ENCODE peak calls at places on chromosomes 12 and 14, in four cellular contexts. One of them, this sample, is unnamed.

GRCh38 chr14:22386924-22387775 is 201.9 kb downstream of the DAD1 start:
- DNase-seq in SK-N-SH: peak; percentile 73
- DNase-seq in GM12878: peak; percentile 77
- DNase-seq in HepG2: peak; percentile 88
- DNase-seq in this sample: peak; percentile 78

GRCh38 chr12:27821259-27821973 is 41.4 kb upstream of the MANSC4 start:
- DNase-seq in SK-N-SH: peak; percentile 51
- DNase-seq in GM12878: peak; percentile 48
- DNase-seq in HepG2: peak; percentile 67
- DNase-seq in this sample: peak; percentile 69

GRCh38 chr12:123712780-123713319 is 697 bp downstream of the ATP6V0A2 start:
- DNase-seq in HepG2: peak; percentile 2
- DNase-seq in GM12878: no peak
- DNase-seq in SK-N-SH: no peak
- DNase-seq in this sample: no peak

GRCh38 chr12:93832126-93832525 is 155.0 kb downstream of the CRADD start:
- DNase-seq in HepG2: no peak
- DNase-seq in GM12878: no peak
- DNase-seq in SK-N-SH: no peak
- DNase-seq in this sample: no peak

GRCh38 chr14:74984241-74985027 is 18.3 kb upstream of the EIF2B2 start:
- DNase-seq in HepG2: no peak
- DNase-seq in SK-N-SH: no peak
- DNase-seq in GM12878: no peak
- DNase-seq in this sample: no peak

GRCh38 chr12:109540526-109541411 is 32.5 kb downstream of the MMAB start:
- DNase-seq in HepG2: peak; percentile 34
- DNase-seq in GM12878: no peak
- DNase-seq in SK-N-SH: peak; percentile 55
- DNase-seq in this sample: no peak

GRCh38 chr12:131422744-131423143 is 288.1 kb upstream of the SFSWAP start:
- DNase-seq in HepG2: no peak
- DNase-seq in GM12878: no peak
- DNase-seq in SK-N-SH: peak; percentile 39
- DNase-seq in this sample: no peak

GRCh38 chr12:113065126-113066007 is 8.8 kb downstream of the DTX1 start:
- DNase-seq in SK-N-SH: peak; percentile 63
- DNase-seq in HepG2: no peak
- DNase-seq in GM12878: no peak
- DNase-seq in this sample: peak; percentile 78

GRCh38 chr14:71716371-71716770 is 215.9 kb upstream of the RGS6 start:
- DNase-seq in GM12878: no peak
- DNase-seq in HepG2: no peak
- DNase-seq in SK-N-SH: no peak
- DNase-seq in this sample: no peak

GRCh38 chr12:117494833-117495714 is 133.6 kb upstream of the NOS1 start:
- DNase-seq in HepG2: peak; percentile 10
- DNase-seq in SK-N-SH: no peak
- DNase-seq in GM12878: no peak
- DNase-seq in this sample: no peak

GRCh38 chr12:27530157-27530922 is 6.3 kb downstream of the PPFIBP1 start:
- DNase-seq in HepG2: no peak
- DNase-seq in SK-N-SH: no peak
- DNase-seq in GM12878: no peak
- DNase-seq in this sample: no peak

GRCh38 chr14:84493779-84494178 is 1036.2 kb upstream of the FLRT2 start:
- DNase-seq in SK-N-SH: no peak
- DNase-seq in HepG2: no peak
- DNase-seq in GM12878: no peak
- DNase-seq in this sample: no peak

GRCh38 chr12:86712425-86712843 is 456.2 kb upstream of the MGAT4C start:
- DNase-seq in SK-N-SH: no peak
- DNase-seq in GM12878: no peak
- DNase-seq in HepG2: peak; percentile 41
- DNase-seq in this sample: no peak

GRCh38 chr12:28966049-28966778 is 182.9 kb upstream of the FAR2 start:
- DNase-seq in SK-N-SH: no peak
- DNase-seq in GM12878: no peak
- DNase-seq in HepG2: no peak
- DNase-seq in this sample: no peak

GRCh38 chr12:92340441-92341332 is 195.0 kb upstream of the BTG1 start:
- DNase-seq in SK-N-SH: peak; percentile 24
- DNase-seq in GM12878: no peak
- DNase-seq in HepG2: no peak
- DNase-seq in this sample: no peak

GRCh38 chr14:93113678-93114067 is 2.1 kb downstream of the ITPK1 start:
- DNase-seq in SK-N-SH: no peak
- DNase-seq in GM12878: no peak
- DNase-seq in HepG2: no peak
- DNase-seq in this sample: no peak

GRCh38 chr12:26255893-26256645 is 60.7 kb downstream of the SSPN start:
- DNase-seq in SK-N-SH: no peak
- DNase-seq in GM12878: no peak
- DNase-seq in HepG2: no peak
- DNase-seq in this sample: no peak

GRCh38 chr14:69917287-69917686 is 38.1 kb downstream of the SMOC1 start:
- DNase-seq in SK-N-SH: no peak
- DNase-seq in GM12878: no peak
- DNase-seq in HepG2: peak; percentile 18
- DNase-seq in this sample: no peak

GRCh38 chr12:100058482-100059029 is 73.8 kb upstream of the ANKS1B start:
- DNase-seq in HepG2: no peak
- DNase-seq in GM12878: no peak
- DNase-seq in SK-N-SH: peak; percentile 9
- DNase-seq in this sample: peak; percentile 9

GRCh38 chr12:101713059-101713682 is 15.7 kb downstream of the CHPT1 start:
- DNase-seq in HepG2: peak; percentile 85
- DNase-seq in GM12878: no peak
- DNase-seq in SK-N-SH: no peak
- DNase-seq in this sample: no peak

GRCh38 chr12:69655616-69656336 is 43.3 kb downstream of the BEST3 start:
- DNase-seq in SK-N-SH: no peak
- DNase-seq in GM12878: no peak
- DNase-seq in HepG2: peak; percentile 67
- DNase-seq in this sample: no peak

GRCh38 chr14:67944605-67945004 is 125.0 kb downstream of the RAD51B start:
- DNase-seq in SK-N-SH: no peak
- DNase-seq in HepG2: no peak
- DNase-seq in GM12878: no peak
- DNase-seq in this sample: no peak

GRCh38 chr12:123153906-123154305 is 3.0 kb upstream of the PITPNM2 start:
- DNase-seq in SK-N-SH: no peak
- DNase-seq in HepG2: no peak
- DNase-seq in GM12878: no peak
- DNase-seq in this sample: no peak

GRCh38 chr12:76866146-76866545 is 12.7 kb downstream of the CSRP2 start:
- DNase-seq in SK-N-SH: no peak
- DNase-seq in HepG2: no peak
- DNase-seq in GM12878: no peak
- DNase-seq in this sample: no peak

GRCh38 chr14:38073641-38074040 is 134.1 kb upstream of the SSTR1 start:
- DNase-seq in GM12878: no peak
- DNase-seq in SK-N-SH: no peak
- DNase-seq in HepG2: no peak
- DNase-seq in this sample: no peak

GRCh38 chr14:36520601-36521525 is 831 bp upstream of the NKX2-1 start:
- DNase-seq in HepG2: peak; percentile 44
- DNase-seq in GM12878: no peak
- DNase-seq in SK-N-SH: peak; percentile 73
- DNase-seq in this sample: peak; percentile 29

GRCh38 chr12:131147894-131148293 is 194.2 kb downstream of the ADGRD1 start:
- DNase-seq in SK-N-SH: no peak
- DNase-seq in GM12878: no peak
- DNase-seq in HepG2: no peak
- DNase-seq in this sample: no peak

GRCh38 chr12:41511247-41511646 is 323.1 kb downstream of the PDZRN4 start:
- DNase-seq in HepG2: no peak
- DNase-seq in SK-N-SH: no peak
- DNase-seq in GM12878: no peak
- DNase-seq in this sample: no peak

GRCh38 chr12:65596514-65597010 is 227.7 kb upstream of the HMGA2 start:
- DNase-seq in HepG2: no peak
- DNase-seq in GM12878: no peak
- DNase-seq in SK-N-SH: no peak
- DNase-seq in this sample: no peak

GRCh38 chr14:104596451-104596918 is 8.1 kb downstream of the TMEM179 start:
- DNase-seq in HepG2: no peak
- DNase-seq in SK-N-SH: peak; percentile 29
- DNase-seq in GM12878: no peak
- DNase-seq in this sample: no peak

GRCh38 chr14:104598039-104598438 is 6.5 kb downstream of the TMEM179 start:
- DNase-seq in GM12878: no peak
- DNase-seq in HepG2: no peak
- DNase-seq in SK-N-SH: peak; percentile 33
- DNase-seq in this sample: no peak

GRCh38 chr14:104598461-104599273 is 5.9 kb downstream of the TMEM179 start:
- DNase-seq in HepG2: no peak
- DNase-seq in GM12878: no peak
- DNase-seq in SK-N-SH: peak; percentile 31
- DNase-seq in this sample: no peak

GRCh38 chr14:104596927-104597351 is 7.6 kb downstream of the TMEM179 start:
- DNase-seq in HepG2: no peak
- DNase-seq in GM12878: no peak
- DNase-seq in SK-N-SH: peak; percentile 20
- DNase-seq in this sample: no peak

GRCh38 chr14:104597576-104597975 is 7.0 kb downstream of the TMEM179 start:
- DNase-seq in GM12878: no peak
- DNase-seq in SK-N-SH: no peak
- DNase-seq in HepG2: no peak
- DNase-seq in this sample: no peak
- TF ChIP-seq GABPA in GM12878: no peak
- TF ChIP-seq GABPA in SK-N-SH: no peak
- TF ChIP-seq GABPA in HepG2: no peak
- TF ChIP-seq GABPA in this sample: no peak

GRCh38 chr12:46105735-46106134 is 115.4 kb upstream of the SCAF11 start:
- DNase-seq in SK-N-SH: no peak
- DNase-seq in HepG2: no peak
- DNase-seq in GM12878: no peak
- DNase-seq in this sample: no peak

GRCh38 chr12:46103691-46104090 is 113.3 kb upstream of the SCAF11 start:
- DNase-seq in GM12878: no peak
- DNase-seq in SK-N-SH: no peak
- DNase-seq in HepG2: no peak
- DNase-seq in this sample: no peak

DNA sequence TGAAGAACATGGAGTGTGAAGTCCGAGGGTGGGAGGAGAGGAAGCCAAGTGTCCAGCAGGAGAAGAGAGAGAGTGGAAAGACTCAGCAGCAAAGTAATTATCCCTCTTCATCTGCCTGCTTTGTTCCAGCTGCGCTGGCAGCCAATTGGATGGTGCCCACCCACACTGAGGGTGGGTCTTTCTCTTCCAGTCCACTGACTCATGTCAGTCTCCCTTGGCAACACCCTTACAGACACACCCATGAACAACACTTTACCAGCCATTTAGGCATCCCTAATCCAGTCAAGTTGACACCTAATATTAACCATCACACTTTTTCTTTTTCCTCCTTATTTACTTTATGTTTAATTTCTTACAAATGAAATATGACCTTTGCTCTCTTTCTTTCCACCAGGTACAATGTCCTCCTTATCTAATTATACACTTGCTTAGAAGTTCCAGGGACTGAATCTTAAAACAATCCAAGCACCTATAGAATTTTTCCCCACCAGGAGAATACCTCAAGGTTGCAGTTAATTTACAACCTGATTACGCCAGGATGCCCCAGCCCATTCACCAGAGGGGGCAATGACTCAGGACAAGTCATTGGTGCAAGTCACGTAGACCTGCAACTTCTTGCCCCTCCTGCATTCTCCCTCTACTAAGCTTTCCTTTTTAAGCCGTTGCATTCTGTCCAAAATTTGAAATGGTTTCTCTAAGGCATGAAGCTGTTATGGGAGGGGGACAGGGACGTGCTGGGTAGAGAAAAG is 110.9 kb upstream of the SCAF11 start:
- DNase-seq in HepG2: no peak
- DNase-seq in GM12878: no peak
- DNase-seq in SK-N-SH: no peak
- DNase-seq in this sample: no peak
- TF ChIP-seq NFIC in HepG2: no peak
- TF ChIP-seq NFIC in GM12878: no peak
- TF ChIP-seq NFIC in SK-N-SH: no peak
- TF ChIP-seq NFIC in this sample: no peak

GRCh38 chr12:74489543-74489942 is 48.1 kb upstream of the ATXN7L3B start:
- DNase-seq in SK-N-SH: no peak
- DNase-seq in HepG2: no peak
- DNase-seq in GM12878: no peak
- DNase-seq in this sample: no peak
- TF ChIP-seq ZBTB33 in SK-N-SH: no peak
- TF ChIP-seq ZBTB33 in HepG2: no peak
- TF ChIP-seq ZBTB33 in GM12878: no peak
- TF ChIP-seq ZBTB33 in this sample: no peak

GRCh38 chr12:44286336-44286735 is 450.5 kb downstream of the TMEM117 start:
- DNase-seq in SK-N-SH: no peak
- DNase-seq in GM12878: no peak
- DNase-seq in HepG2: no peak
- DNase-seq in this sample: no peak
- TF ChIP-seq GABPA in SK-N-SH: no peak
- TF ChIP-seq GABPA in GM12878: no peak
- TF ChIP-seq GABPA in HepG2: no peak
- TF ChIP-seq GABPA in this sample: no peak